ENCODE peak calls at places on chromosomes 6 and 20, in ten cellular contexts. H, C, U, K, I, X, Y, L, V and N are unnamed samples.
A peak's percentile ranks its signal among the peaks of the same experiment; 100 is the strongest.

GRCh38 chr6:10101551-10102252 is 313.2 kb downstream of the TFAP2A start:
- DNase-seq in U (no peak), K (no peak), H (no peak), V (no peak), C (no peak), L (no peak), I (no peak), X (no peak), Y (no peak), N (no peak)

GRCh38 chr6:87066449-87067288 is 28.2 kb downstream of the CGA start:
- DNase-seq in U (peak; percentile 31), C (no peak), L (peak; percentile 35), X (peak; percentile 28), K (no peak), I (no peak), H (peak; percentile 59), V (no peak), Y (peak; percentile 51), N (peak; percentile 42)

GRCh38 chr6:2632368-2632767 is 118.4 kb downstream of the MYLK4 start:
- DNase-seq in V (no peak), L (no peak), U (no peak), K (no peak), I (no peak), Y (no peak), C (no peak), H (no peak), X (no peak), N (no peak)

GRCh38 chr20:18164356-18164755 is 26.7 kb downstream of the KAT14 start:
- DNase-seq in I (no peak), V (no peak), K (no peak), U (no peak), L (no peak), C (no peak), X (no peak), H (no peak), Y (no peak), N (no peak)

GRCh38 chr20:49987868-49988690 is 5.3 kb downstream of the SNAI1 start:
- DNase-seq in C (no peak), U (no peak), L (no peak), H (no peak), K (no peak), Y (no peak), X (no peak), V (no peak), I (no peak), N (no peak)

GRCh38 chr6:53986165-53986720 is 125.0 kb upstream of the MLIP start:
- DNase-seq in U (no peak), C (no peak), K (no peak), L (no peak), Y (peak; percentile 46), X (no peak), V (no peak), H (peak; percentile 2), I (no peak), N (peak; percentile 53)

GRCh38 chr20:57803718-57804005 is 93.8 kb upstream of the PMEPA1 start:
- DNase-seq in U (no peak), K (no peak), Y (no peak), H (no peak), I (no peak), C (no peak), L (no peak), X (no peak), V (no peak), N (no peak)

GRCh38 chr6:123829302-123829953 is 25.8 kb downstream of the NKAIN2 start:
- DNase-seq in L (no peak), U (no peak), C (no peak), K (no peak), Y (no peak), X (no peak), I (no peak), V (no peak), H (no peak), N (no peak)

DNA sequence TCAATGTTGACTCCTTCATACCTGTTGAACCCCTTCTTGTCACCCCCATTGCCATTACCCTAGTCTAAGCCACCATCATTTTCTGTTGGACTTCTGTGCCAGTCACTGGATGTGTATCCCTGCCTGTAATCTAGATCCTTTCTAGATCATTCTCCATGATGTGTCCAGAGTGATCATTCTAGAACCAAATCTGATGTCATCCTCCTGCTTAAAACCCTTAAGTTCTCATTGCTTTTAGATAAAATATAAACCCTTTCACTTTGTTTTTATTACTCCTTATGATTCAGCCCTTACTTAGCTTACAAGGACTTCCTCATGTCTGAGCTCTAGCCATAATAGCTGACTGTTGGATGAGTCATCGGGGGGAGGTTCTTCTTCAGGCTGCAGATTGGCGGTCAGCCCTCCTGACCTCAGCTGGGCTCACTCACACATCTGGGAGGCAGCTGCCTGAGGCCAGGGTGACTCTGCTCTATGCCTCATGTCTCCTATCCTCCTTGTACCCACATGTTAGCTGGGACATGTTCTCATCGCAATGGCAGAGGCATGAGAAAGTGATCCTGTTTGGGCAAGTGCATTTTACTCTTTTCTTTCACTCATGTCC is 287.6 kb downstream of the ESR1 start:
- DNase-seq in V (peak; percentile 19), Y (peak; percentile 45), C (peak; percentile 85), K (no peak), H (no peak), L (peak; percentile 39), X (no peak), U (peak; percentile 47), I (no peak), N (peak; percentile 53)
- TF ChIP-seq POLR2AphosphoS5 in V (no peak), Y (no peak), C (no peak), K (peak; percentile 55), H (no peak), L (no peak), X (no peak), U (no peak), I (peak; percentile 36), N (peak; percentile 23)

GRCh38 chr6:117396228-117396627 is 29.5 kb downstream of the ROS1 start:
- DNase-seq in H (no peak), U (no peak), L (no peak), K (no peak), C (no peak), Y (peak; percentile 29), X (no peak), I (no peak), V (no peak), N (no peak)

GRCh38 chr6:117399924-117400323 is 25.8 kb downstream of the ROS1 start:
- DNase-seq in I (no peak), X (no peak), Y (peak; percentile 20), L (no peak), V (no peak), H (peak; percentile 8), C (no peak), U (no peak), K (no peak), N (no peak)

GRCh38 chr6:117399126-117399525 is 26.6 kb downstream of the ROS1 start:
- DNase-seq in L (no peak), U (no peak), C (no peak), X (no peak), Y (no peak), H (no peak), V (no peak), K (no peak), I (no peak), N (no peak)

GRCh38 chr6:117395164-117395563 is 30.6 kb downstream of the ROS1 start:
- DNase-seq in X (no peak), U (no peak), L (no peak), H (no peak), V (no peak), C (no peak), Y (no peak), K (no peak), I (no peak), N (no peak)

GRCh38 chr6:117397536-117398227 is 28.1 kb downstream of the ROS1 start:
- DNase-seq in V (no peak), H (no peak), X (no peak), I (no peak), U (no peak), K (no peak), Y (no peak), C (no peak), L (no peak), N (no peak)
- TF ChIP-seq EP300 in V (no peak), H (no peak), X (no peak), I (no peak), U (no peak), K (no peak), Y (no peak), C (no peak), L (peak; percentile 21), N (no peak)

GRCh38 chr6:28436404-28436803 is 6.9 kb downstream of the ZSCAN23 start:
- DNase-seq in K (no peak), C (no peak), Y (no peak), U (no peak), V (no peak), H (no peak), X (no peak), I (no peak), L (no peak), N (no peak)

GRCh38 chr6:28429781-28430180 is 13.5 kb downstream of the ZSCAN23 start:
- DNase-seq in I (no peak), X (no peak), U (no peak), K (no peak), L (no peak), V (no peak), H (no peak), C (no peak), Y (no peak), N (no peak)

GRCh38 chr6:28433119-28433518 is 10.2 kb downstream of the ZSCAN23 start:
- DNase-seq in V (no peak), X (no peak), U (no peak), Y (no peak), C (no peak), I (no peak), L (peak; percentile 45), H (no peak), K (no peak), N (no peak)
- TF ChIP-seq CTCF in V (no peak), X (no peak), U (no peak), Y (no peak), C (no peak), I (no peak), L (peak; percentile 52), H (peak; percentile 21), K (no peak), N (no peak)

GRCh38 chr6:25138697-25139051 is 140.5 kb upstream of the CARMIL1 start:
- DNase-seq in U (no peak), V (no peak), C (no peak), H (no peak), L (no peak), X (no peak), I (no peak), K (no peak), Y (no peak), N (no peak)

GRCh38 chr6:25136879-25137278 is 142.3 kb upstream of the CARMIL1 start:
- DNase-seq in X (no peak), I (no peak), V (no peak), H (no peak), C (no peak), K (no peak), Y (no peak), U (no peak), L (no peak), N (no peak)

GRCh38 chr6:25137497-25137896 is 141.7 kb upstream of the CARMIL1 start:
- DNase-seq in X (no peak), V (no peak), K (no peak), U (no peak), I (no peak), H (no peak), Y (no peak), L (no peak), C (no peak), N (no peak)

GRCh38 chr6:25142506-25142905 is 136.7 kb upstream of the CARMIL1 start:
- DNase-seq in I (no peak), X (no peak), L (no peak), K (no peak), Y (no peak), V (no peak), C (no peak), U (no peak), H (no peak), N (no peak)

DNA sequence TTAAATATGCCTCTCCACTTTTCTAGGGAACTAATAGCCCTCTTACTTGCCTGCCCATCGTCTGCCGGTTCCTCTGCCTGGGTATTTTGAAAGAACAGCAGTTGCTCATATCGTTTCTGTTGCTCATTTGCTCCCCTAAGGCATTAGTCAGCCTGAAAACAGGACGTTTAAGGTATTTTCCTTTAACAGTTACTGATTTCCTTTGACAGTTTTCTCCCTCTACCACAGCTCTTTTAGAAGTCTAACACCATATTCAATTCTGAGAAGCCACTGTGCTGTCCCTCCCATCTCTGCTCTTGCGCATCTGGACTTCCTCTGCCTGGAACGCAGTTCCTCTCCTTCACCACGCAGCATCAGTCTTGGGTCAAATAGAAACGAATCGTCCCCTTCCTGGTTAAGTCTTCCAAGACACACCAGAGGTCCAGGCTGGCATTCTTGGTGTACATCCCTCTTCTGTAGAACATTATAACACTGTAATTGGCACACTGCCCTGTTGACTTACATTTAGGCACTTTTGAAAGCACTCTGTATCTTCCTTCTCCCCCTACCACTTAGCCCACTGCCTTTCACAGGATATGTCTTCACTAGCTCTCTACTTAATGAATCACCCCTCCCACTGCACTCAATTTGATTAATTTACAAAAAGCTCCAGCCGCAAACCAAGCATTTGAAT is 141.0 kb upstream of the CARMIL1 start:
- DNase-seq in L (no peak), C (peak; percentile 84), V (no peak), Y (no peak), U (peak; percentile 51), X (peak; percentile 81), K (no peak), I (no peak), H (peak; percentile 37), N (peak; percentile 70)
- TF ChIP-seq POLR2AphosphoS5 in L (no peak), C (peak; percentile 47), V (no peak), Y (no peak), U (peak; percentile 84), X (peak; percentile 88), K (peak; percentile 54), I (peak; percentile 85), H (peak; percentile 75), N (peak; percentile 73)